ENCODE peak calls at places on chromosomes 11 and 22, in five cellular contexts. V is HS-27A; S is posterior cingulate gyrus; I is amniotic stem cell; H is stimulated activated CD4-positive, alpha-beta T cell treated with anti-CD3 and anti-CD28 coated beads, Interleukin-2, amount 100 ng/mL, for 24 hours. Q is an unnamed sample.

GRCh38 chr11:27703453-27703852 is 3.2 kb upstream of the BDNF start:
- DNase-seq in H (no peak), S (no peak), I (no peak), V (no peak), Q (no peak)

GRCh38 chr22:46665751-46666280 is 45.6 kb downstream of the GRAMD4 start:
- DNase-seq in S (no peak), V (no peak), I (no peak), H (no peak), Q (no peak)

GRCh38 chr22:50271519-50271970 is 1.4 kb upstream of the MAPK11 start:
- DNase-seq in I (no peak), H (peak; percentile 76), S (peak; percentile 58), V (no peak), Q (peak; percentile 55)

GRCh38 chr11:60880189-60880588 is 12.8 kb downstream of the ZP1 start:
- DNase-seq in S (no peak), I (no peak), H (no peak), V (no peak), Q (no peak)

GRCh38 chr11:86140334-86140733 is 71.5 kb upstream of the PICALM start:
- DNase-seq in V (no peak), H (no peak), I (no peak), S (no peak), Q (no peak)

GRCh38 chr11:116833491-116833815 is 3.7 kb downstream of the APOC3 start:
- DNase-seq in V (no peak), I (no peak), S (no peak), H (no peak), Q (no peak)

GRCh38 chr22:30636226-30637077 is 871 bp downstream of the SLC35E4 start:
- DNase-seq in S (no peak), I (no peak), V (no peak), H (peak; percentile 28), Q (no peak)

GRCh38 chr22:38222797-38223119 is 21.0 kb downstream of the MAFF start:
- DNase-seq in S (no peak), V (no peak), H (no peak), I (no peak), Q (no peak)

GRCh38 chr11:64406221-64406946 is 47.4 kb downstream of the RPS6KA4 start:
- DNase-seq in H (no peak), I (no peak), S (no peak), V (no peak), Q (no peak)

GRCh38 chr22:19793656-19794310 is 33.2 kb downstream of the TBX1 start:
- DNase-seq in S (no peak), I (no peak), H (no peak), V (no peak), Q (no peak)

GRCh38 chr22:50009251-50009650 is 3.3 kb downstream of the IL17REL start:
- DNase-seq in V (no peak), H (no peak), S (no peak), I (no peak), Q (no peak)

GRCh38 chr11:76074178-76075112 is 131.9 kb downstream of the WNT11 start:
- DNase-seq in S (no peak), I (no peak), V (peak; percentile 51), H (no peak), Q (no peak)

GRCh38 chr11:46295312-46295995 is 18.0 kb downstream of the CREB3L1 start:
- DNase-seq in H (peak; percentile 80), I (peak; percentile 36), V (no peak), S (peak; percentile 82), Q (peak; percentile 73)

GRCh38 chr11:17575431-17576425 is 28.7 kb downstream of the OTOG start:
- DNase-seq in H (no peak), S (no peak), V (no peak), I (no peak), Q (no peak)

GRCh38 chr22:22243033-22243680 is 1.4 kb upstream of the VPREB1 start:
- DNase-seq in S (no peak), H (no peak), I (no peak), V (no peak), Q (no peak)

GRCh38 chr11:57792060-57792541 is 30.5 kb downstream of the CTNND1 start:
- DNase-seq in V (no peak), I (no peak), H (peak; percentile 76), S (no peak), Q (peak; percentile 84)

GRCh38 chr11:130832571-130833432 is 83.5 kb downstream of the SNX19 start:
- DNase-seq in V (no peak), S (no peak), I (no peak), H (no peak), Q (no peak)

GRCh38 chr11:105740164-105740903 is 130.5 kb downstream of the GRIA4 start:
- DNase-seq in V (no peak), H (no peak), I (no peak), S (no peak), Q (no peak)

GRCh38 chr22:43239956-43240355 is 53.0 kb upstream of the TTLL12 start:
- DNase-seq in I (no peak), S (no peak), V (no peak), H (no peak), Q (no peak)

GRCh38 chr11:2318123-2318522 is 16.3 kb downstream of the TSPAN32 start:
- DNase-seq in I (no peak), S (no peak), H (no peak), V (no peak), Q (no peak)

GRCh38 chr11:64235427-64236161 is 1.2 kb downstream of the VEGFB start:
- DNase-seq in S (no peak), V (no peak), H (no peak), I (no peak), Q (no peak)

GRCh38 chr22:43209523-43209890 is 22.6 kb upstream of the TTLL12 start:
- DNase-seq in I (no peak), S (no peak), V (no peak), H (no peak), Q (no peak)

GRCh38 chr11:92340839-92341238 is 116.2 kb downstream of the FAT3 start:
- DNase-seq in S (no peak), H (peak; percentile 1), I (no peak), V (no peak), Q (no peak)

GRCh38 chr11:15893080-15893492 is 463.3 kb downstream of the SOX6 start:
- DNase-seq in I (peak; percentile 27), V (peak; percentile 89), H (no peak), S (no peak), Q (no peak)

GRCh38 chr22:32991353-32992115 is 66.6 kb downstream of the SYN3 start:
- DNase-seq in S (no peak), V (no peak), I (no peak), H (no peak), Q (no peak)

GRCh38 chr22:11627798-11628650 is 3900.0 kb upstream of the OR11H1 start:
- DNase-seq in S (no peak), H (no peak), V (no peak), I (no peak), Q (no peak)

GRCh38 chr22:33272180-33272579 is 214.0 kb upstream of the SYN3 start:
- DNase-seq in S (no peak), V (no peak), H (no peak), I (no peak), Q (no peak)

GRCh38 chr11:131025020-131025419 is 108.7 kb upstream of the SNX19 start:
- DNase-seq in I (peak; percentile 29), S (no peak), V (no peak), H (no peak), Q (no peak)

GRCh38 chr22:22460635-22461034 is 47.9 kb downstream of the ZNF280B start:
- DNase-seq in S (no peak), V (no peak), H (no peak), I (no peak), Q (no peak)

GRCh38 chr11:84398017-84398626 is 1112.0 kb upstream of the CCDC90B start:
- DNase-seq in I (no peak), H (no peak), V (no peak), S (no peak), Q (no peak)

GRCh38 chr11:120336641-120337132 is 474 bp downstream of the ARHGEF12 start:
- DNase-seq in H (peak; percentile 53), S (no peak), I (no peak), V (no peak), Q (no peak)

GRCh38 chr22:20464096-20464614 is 26.5 kb upstream of the SCARF2 start:
- DNase-seq in S (no peak), I (no peak), V (no peak), H (peak; percentile 59), Q (peak; percentile 64)

GRCh38 chr11:22991196-22991595 is 130.9 kb upstream of the CCDC179 start:
- DNase-seq in V (no peak), S (no peak), I (no peak), H (no peak), Q (no peak)